ENCODE peak calls at places on chromosomes 5 and 9, in four cellular contexts. U is foreskin fibroblast; S is mesothelial cell of epicardium; O is CD4-positive, alpha-beta T cell. C is an unnamed sample.

GRCh38 chr5:134430001-134430569 is 18.4 kb upstream of the CDKN2AIPNL start:
- DNase-seq in S (no peak), O (no peak), U (no peak), C (no peak)

GRCh38 chr9:82170079-82170662 is 181.6 kb downstream of the SPATA31D1 start:
- DNase-seq in O (no peak), S (no peak), U (peak; percentile 16), C (no peak)

GRCh38 chr5:1504244-1504595 is 19.5 kb downstream of the LPCAT1 start:
- DNase-seq in O (no peak), U (no peak), S (no peak), C (no peak)

GRCh38 chr9:36163049-36163839 is 5.9 kb upstream of the CCIN start:
- DNase-seq in O (no peak), U (peak; percentile 68), S (peak; percentile 68), C (no peak)

GRCh38 chr5:92329759-92330158 is 946.6 kb upstream of the ARRDC3 start:
- DNase-seq in O (no peak), U (no peak), S (no peak), C (no peak)

GRCh38 chr9:6098431-6098830 is 83.0 kb upstream of the RANBP6 start:
- DNase-seq in U (peak; percentile 42), O (no peak), S (no peak), C (no peak)

GRCh38 chr5:154593091-154593490 is 115.1 kb upstream of the HAND1 start:
- DNase-seq in S (no peak), U (peak; percentile 78), O (no peak), C (no peak)

GRCh38 chr5:10018211-10018610 is 231.5 kb downstream of the ATPSCKMT start:
- DNase-seq in O (no peak), U (no peak), S (no peak), C (no peak)

GRCh38 chr9:80352967-80353366 is 781.2 kb downstream of the TLE4 start:
- DNase-seq in O (no peak), U (no peak), S (no peak), C (no peak)

GRCh38 chr5:132714456-132715307 is 22.7 kb downstream of the KIF3A start:
- DNase-seq in U (peak; percentile 21), S (no peak), O (no peak), C (no peak)

GRCh38 chr5:159801303-159801702 is 115.0 kb upstream of the ADRA1B start:
- DNase-seq in U (no peak), S (no peak), O (no peak), C (no peak)

GRCh38 chr5:72815580-72816296 is 723 bp upstream of the TNPO1 start:
- DNase-seq in O (peak; percentile 18), U (no peak), S (no peak), C (no peak)

GRCh38 chr9:37082214-37082765 is 38.1 kb upstream of the ZCCHC7 start:
- DNase-seq in U (no peak), O (no peak), S (no peak), C (no peak)

GRCh38 chr5:84253946-84254345 is 130.7 kb downstream of the EDIL3 start:
- DNase-seq in O (no peak), S (no peak), U (no peak), C (no peak)

GRCh38 chr5:141868541-141868940 is 9.7 kb downstream of the PCDH1 start:
- DNase-seq in S (no peak), U (no peak), O (no peak), C (no peak)

GRCh38 chr9:117464941-117465616 is 50.2 kb upstream of the ASTN2 start:
- DNase-seq in O (no peak), U (no peak), S (no peak), C (no peak)

GRCh38 chr5:90226433-90227099 is 183.0 kb downstream of the CETN3 start:
- DNase-seq in O (no peak), U (no peak), S (no peak), C (no peak)

GRCh38 chr9:76419782-76420380 is 25.7 kb upstream of the RFK start:
- DNase-seq in O (no peak), U (peak; percentile 35), S (no peak), C (no peak)

GRCh38 chr5:95822408-95823240 is at the start of gene GLRX:
- DNase-seq in S (no peak), U (peak; percentile 95), O (peak; percentile 44), C (no peak)

GRCh38 chr5:90308787-90309585 is 100.6 kb downstream of the CETN3 start:
- DNase-seq in S (no peak), U (no peak), O (no peak), C (no peak)

GRCh38 chr5:26439121-26439520 is 599.3 kb downstream of the CDH9 start:
- DNase-seq in O (no peak), U (no peak), S (no peak), C (no peak)

GRCh38 chr5:134543820-134544692 is 18.6 kb downstream of the JADE2 start:
- DNase-seq in U (no peak), O (no peak), S (no peak), C (peak; percentile 33)

GRCh38 chr9:86990276-86990675 is 43.0 kb upstream of the GAS1 start:
- DNase-seq in S (no peak), U (peak; percentile 58), O (no peak), C (no peak)

GRCh38 chr5:154166901-154167791 is 23.4 kb upstream of the GALNT10 start:
- DNase-seq in U (no peak), O (no peak), S (no peak), C (no peak)

GRCh38 chr5:132821791-132822190 is 8.7 kb downstream of the SHROOM1 start:
- DNase-seq in O (no peak), S (no peak), U (peak; percentile 74), C (no peak)

GRCh38 chr9:61671276-61671973 is 481.6 kb downstream of the SPATA31A7 start:
- DNase-seq in O (no peak), S (no peak), U (no peak), C (no peak)

GRCh38 chr5:127870914-127871313 is 167.7 kb downstream of the CCDC192 start:
- DNase-seq in S (no peak), O (no peak), U (peak; percentile 74), C (no peak)

GRCh38 chr9:37926737-37927590 is 23.0 kb upstream of the SLC25A51 start:
- DNase-seq in O (no peak), S (no peak), U (no peak), C (no peak)

GRCh38 chr9:42852133-42852532 is 668.7 kb downstream of the SPATA31A6 start:
- DNase-seq in O (no peak), S (no peak), U (peak; percentile 33), C (peak; percentile 48)
- TF ChIP-seq CTCF in O (no peak), S (no peak), U (no peak), C (peak; percentile 16)

GRCh38 chr5:102971693-102972293 is 148.1 kb downstream of the GIN1 start:
- DNase-seq in U (peak; percentile 52), O (no peak), S (no peak), C (no peak)
- TF ChIP-seq CTCF in U (peak; percentile 41), O (no peak), S (peak; percentile 16), C (peak; percentile 35)

GRCh38 chr5:60960591-60960990 is 15.6 kb downstream of the NDUFAF2 start:
- DNase-seq in S (no peak), O (no peak), U (peak; percentile 59), C (no peak)
- TF ChIP-seq CTCF in S (peak; percentile 64), O (peak; percentile 77), U (peak; percentile 56), C (peak; percentile 31)

GRCh38 chr9:122379340-122379739 is 8.5 kb downstream of the PTGS1 start:
- DNase-seq in U (peak; percentile 59), S (no peak), O (no peak), C (no peak)
- TF ChIP-seq CTCF in U (no peak), S (no peak), O (no peak), C (no peak)

DNA sequence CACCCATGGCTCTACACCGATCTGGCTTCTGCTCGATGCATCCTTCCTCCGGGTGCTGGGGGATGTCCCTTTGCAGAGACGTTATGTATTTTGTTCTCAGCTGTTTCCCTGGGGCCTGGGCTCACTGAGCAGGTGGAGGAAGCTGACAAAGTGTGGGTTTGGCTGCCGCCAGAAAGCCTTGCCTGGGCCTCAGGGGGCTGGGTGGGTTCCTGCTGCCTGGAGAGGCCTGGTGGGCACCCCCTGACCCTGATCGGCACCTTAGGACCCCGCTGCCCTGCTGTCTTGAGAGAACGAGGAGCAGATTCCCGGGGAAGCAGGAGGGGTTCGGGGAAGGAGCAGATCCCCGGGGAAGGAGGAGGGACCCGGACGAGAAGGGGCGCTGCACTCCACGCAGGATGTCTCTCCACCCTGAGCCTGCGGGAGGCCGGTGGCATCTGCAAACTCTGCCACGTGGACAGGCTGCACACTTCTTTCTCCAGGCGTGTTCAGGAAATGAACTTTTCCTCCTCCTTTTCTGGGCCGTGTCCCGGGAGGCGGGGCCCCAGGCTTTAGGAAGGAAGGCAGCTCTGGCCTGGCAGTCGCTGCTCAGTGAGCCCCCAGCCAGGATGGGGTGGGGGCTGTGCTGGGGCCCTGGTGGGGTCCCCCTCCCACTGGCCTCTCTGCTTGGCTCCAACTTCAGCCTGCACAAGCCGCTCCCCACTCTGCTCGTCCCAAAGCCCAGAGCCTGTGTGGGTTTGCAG is 149.0 kb downstream of the RXRA start:
- DNase-seq in U (peak; percentile 90), S (no peak), O (no peak), C (no peak)
- TF ChIP-seq CTCF in U (peak; percentile 20), S (no peak), O (no peak), C (no peak)